ENCODE peak calls at places on chromosomes 3 and 15, in six cellular contexts. P is stomach, A is K562, N is right lobe of liver, K is sigmoid colon, G is Peyer's patch. U is an unnamed sample.

GRCh38 chr15:38216763-38217162 is 35.9 kb upstream of the SPRED1 start:
- DNase-seq in P (no peak), A (no peak), N (no peak), K (no peak), G (peak), U (no peak)

GRCh38 chr15:47932829-47933696 is 187.7 kb upstream of the SLC24A5 start:
- DNase-seq in P (no peak), A (no peak), N (no peak), K (no peak), G (no peak), U (no peak)

GRCh38 chr3:100590840-100591147 is 18.6 kb upstream of the ADGRG7 start:
- DNase-seq in P (no peak), A (no peak), N (no peak), K (no peak), G (no peak), U (no peak)

GRCh38 chr3:72102057-72102711 is 317.2 kb upstream of the PROK2 start:
- DNase-seq in P (no peak), A (no peak), N (no peak), K (peak), G (no peak), U (no peak)

GRCh38 chr3:47850803-47851417 is 48.0 kb downstream of the DHX30 start:
- DNase-seq in P (no peak), A (no peak), N (no peak), K (no peak), G (no peak), U (no peak)

GRCh38 chr3:51280171-51280570 is 104.9 kb upstream of the MANF start:
- DNase-seq in P (no peak), A (no peak), N (no peak), K (no peak), G (no peak), U (no peak)

GRCh38 chr3:39810647-39811161 is 1.3 kb downstream of the MYRIP start:
- DNase-seq in P (no peak), A (no peak), N (no peak), K (no peak), G (no peak), U (no peak)

GRCh38 chr15:25989327-25989726 is 126.2 kb upstream of the ATP10A start:
- DNase-seq in P (no peak), A (peak), N (no peak), K (no peak), G (no peak), U (no peak)

GRCh38 chr3:9826815-9827574 is 16.8 kb downstream of the RPUSD3 start:
- DNase-seq in P (no peak), A (no peak), N (no peak), K (peak), G (no peak), U (no peak)

GRCh38 chr15:97995192-97995591 is 34.7 kb downstream of the ARRDC4 start:
- DNase-seq in P (no peak), A (no peak), N (no peak), K (no peak), G (no peak), U (no peak)

GRCh38 chr3:157166115-157166514 is 6.2 kb upstream of the CCNL1 start:
- DNase-seq in P (no peak), A (no peak), N (no peak), K (no peak), G (no peak), U (no peak)

GRCh38 chr15:43975750-43976149 is 148.9 kb downstream of the WDR76 start:
- DNase-seq in P (no peak), A (no peak), N (no peak), K (no peak), G (no peak), U (no peak)

GRCh38 chr3:146709969-146710368 is 104.8 kb upstream of the PLSCR5 start:
- DNase-seq in P (no peak), A (no peak), N (no peak), K (no peak), G (no peak), U (no peak)

GRCh38 chr3:186096295-186096694 is 12.6 kb downstream of the ETV5 start:
- DNase-seq in P (no peak), A (no peak), N (no peak), K (no peak), G (no peak), U (no peak)

GRCh38 chr15:47196057-47196456 is 521.2 kb upstream of the SEMA6D start:
- DNase-seq in P (peak), A (peak), N (peak), K (peak), G (peak), U (peak)

GRCh38 chr3:184149123-184149522 is 6.1 kb upstream of the DVL3 start:
- DNase-seq in P (no peak), A (no peak), N (no peak), K (no peak), G (peak), U (no peak)

GRCh38 chr3:46669191-46669999 is 24.1 kb downstream of the ALS2CL start:
- DNase-seq in P (peak), A (no peak), N (peak), K (peak), G (peak), U (no peak)

GRCh38 chr3:185981621-185982020 is 43.8 kb upstream of the TRA2B start:
- DNase-seq in P (no peak), A (no peak), N (no peak), K (no peak), G (no peak), U (no peak)

GRCh38 chr3:78049501-78049900 is 1009.6 kb downstream of the ROBO2 start:
- DNase-seq in P (no peak), A (no peak), N (no peak), K (no peak), G (no peak), U (no peak)

GRCh38 chr3:179991877-179992276 is 44.9 kb downstream of the PEX5L start:
- DNase-seq in P (no peak), A (no peak), N (no peak), K (no peak), G (no peak), U (no peak)

GRCh38 chr3:179991104-179991503 is 45.6 kb downstream of the PEX5L start:
- DNase-seq in P (no peak), A (no peak), N (no peak), K (no peak), G (no peak), U (no peak)

GRCh38 chr3:180000500-180000899 is 36.2 kb downstream of the PEX5L start:
- DNase-seq in P (no peak), A (no peak), N (no peak), K (no peak), G (no peak), U (no peak)

DNA sequence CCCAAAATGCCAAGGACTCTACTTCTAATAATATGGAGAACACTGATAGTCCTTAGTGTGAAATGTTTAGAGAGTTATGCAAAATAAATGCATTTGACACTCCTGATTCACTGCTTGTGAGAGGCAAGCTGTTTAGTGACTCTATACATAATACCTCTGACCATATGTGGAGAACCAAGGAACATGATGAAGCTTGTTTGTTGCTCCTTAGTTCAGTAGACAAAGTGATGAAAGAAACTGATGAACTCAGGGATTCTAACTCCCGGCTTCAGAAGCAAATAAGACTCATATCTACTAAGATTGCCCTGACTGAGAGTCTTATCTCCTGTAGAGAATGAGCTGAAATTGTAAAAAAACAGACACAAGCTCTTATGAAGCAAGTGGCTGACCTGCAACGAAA is 41.3 kb downstream of the PEX5L start:
- DNase-seq in P (no peak), A (no peak), N (no peak), K (no peak), G (no peak), U (no peak)
- TF ChIP-seq POLR2A in P (no peak), A (no peak), N (no peak), K (no peak), G (no peak), U (no peak)

DNA sequence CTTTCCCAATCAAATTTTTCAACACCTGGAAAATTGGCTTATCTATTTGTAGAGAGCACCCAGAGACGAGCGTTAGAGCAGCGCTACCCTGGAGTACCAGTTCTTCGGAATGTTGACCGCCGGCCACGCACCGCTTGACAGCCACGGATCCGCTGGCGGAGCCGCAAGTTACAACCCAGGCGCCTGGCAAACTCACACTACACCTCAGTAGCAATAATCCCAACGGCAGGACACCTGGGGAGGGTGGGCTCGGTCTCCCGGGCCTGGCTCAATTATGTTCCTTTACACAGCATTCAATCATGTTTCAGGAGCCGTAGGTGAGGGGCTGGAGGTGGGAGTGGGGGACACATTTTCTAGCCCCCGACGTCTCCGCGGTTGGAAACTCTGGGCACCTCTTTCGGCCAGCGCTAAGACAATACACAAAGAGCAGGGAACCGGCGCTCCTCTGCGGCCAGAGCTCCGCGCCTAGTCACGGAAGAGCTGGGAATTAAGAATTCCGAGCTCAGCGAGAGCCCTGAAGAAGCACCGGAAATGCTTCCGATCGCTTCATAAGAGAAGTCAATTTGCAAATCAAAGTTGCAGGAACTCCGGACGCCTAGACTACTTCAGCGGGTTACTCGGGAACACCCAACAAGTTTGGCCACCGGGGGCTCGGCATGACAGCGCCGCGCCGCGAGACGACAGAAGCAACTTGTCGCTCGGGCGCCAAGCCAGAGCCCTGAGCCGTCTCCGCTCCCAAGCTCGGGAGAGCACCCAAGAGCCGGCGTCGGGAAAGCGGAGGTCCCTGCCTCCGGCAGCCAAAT is 1.0 kb downstream of the MB21D2 start:
- DNase-seq in P (peak), A (peak), N (peak), K (peak), G (peak), U (peak)
- TF ChIP-seq POLR2A in P (no peak), A (no peak), N (peak), K (no peak), G (no peak), U (no peak)

DNA sequence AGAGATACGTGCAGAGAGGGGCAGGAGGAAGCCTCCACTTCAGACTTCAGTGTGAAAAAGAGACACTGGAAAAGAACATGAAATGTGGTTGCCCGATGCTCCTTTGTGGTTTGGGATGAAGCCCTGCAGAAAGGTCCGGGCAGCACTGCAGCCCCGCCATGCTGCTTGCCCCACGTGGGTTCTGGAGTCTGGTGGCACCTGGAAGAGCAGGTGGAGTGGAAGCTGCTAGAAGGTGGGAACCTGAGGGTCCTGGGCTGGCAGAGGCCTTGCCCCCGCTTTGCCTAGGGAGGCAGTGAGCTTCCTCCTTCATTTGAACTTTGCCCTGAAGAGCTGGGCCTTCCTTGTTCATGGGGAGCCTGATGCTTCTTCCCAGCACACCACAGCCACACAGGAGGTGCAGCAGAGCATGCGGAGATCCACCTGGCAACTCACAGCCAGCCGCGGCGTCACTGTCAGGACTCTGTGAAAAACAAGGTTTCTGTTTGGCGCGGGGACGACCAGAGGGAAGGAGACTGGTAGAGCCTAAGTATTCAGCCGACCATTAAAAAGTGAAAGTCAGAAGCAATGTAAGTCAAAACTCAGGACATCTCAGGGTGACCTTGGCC is 59.0 kb downstream of the APBA2 start:
- DNase-seq in P (peak), A (no peak), N (no peak), K (peak), G (peak), U (no peak)
- TF ChIP-seq POLR2A in P (no peak), A (no peak), N (no peak), K (no peak), G (no peak), U (no peak)

GRCh38 chr3:29329986-29330514 is 49.2 kb downstream of the RBMS3 start:
- DNase-seq in P (no peak), A (no peak), N (no peak), K (no peak), G (no peak), U (no peak)

GRCh38 chr3:29319262-29319661 is 38.4 kb downstream of the RBMS3 start:
- DNase-seq in P (no peak), A (no peak), N (no peak), K (no peak), G (no peak), U (no peak)

GRCh38 chr3:29322586-29322985 is 41.7 kb downstream of the RBMS3 start:
- DNase-seq in P (no peak), A (no peak), N (no peak), K (no peak), G (no peak), U (no peak)

GRCh38 chr3:29319798-29320197 is 38.9 kb downstream of the RBMS3 start:
- DNase-seq in P (no peak), A (no peak), N (no peak), K (no peak), G (no peak), U (no peak)

GRCh38 chr3:29324180-29324651 is 43.3 kb downstream of the RBMS3 start:
- DNase-seq in P (peak), A (no peak), N (peak), K (peak), G (peak), U (no peak)
- TF ChIP-seq POLR2A in P (no peak), A (no peak), N (no peak), K (no peak), G (no peak), U (no peak)

GRCh38 chr3:141367038-141367730 is 1.1 kb upstream of the ZBTB38 start:
- DNase-seq in P (no peak), A (no peak), N (no peak), K (peak), G (no peak), U (peak)
- TF ChIP-seq POLR2A in P (no peak), A (no peak), N (no peak), K (no peak), G (no peak), U (peak)

DNA sequence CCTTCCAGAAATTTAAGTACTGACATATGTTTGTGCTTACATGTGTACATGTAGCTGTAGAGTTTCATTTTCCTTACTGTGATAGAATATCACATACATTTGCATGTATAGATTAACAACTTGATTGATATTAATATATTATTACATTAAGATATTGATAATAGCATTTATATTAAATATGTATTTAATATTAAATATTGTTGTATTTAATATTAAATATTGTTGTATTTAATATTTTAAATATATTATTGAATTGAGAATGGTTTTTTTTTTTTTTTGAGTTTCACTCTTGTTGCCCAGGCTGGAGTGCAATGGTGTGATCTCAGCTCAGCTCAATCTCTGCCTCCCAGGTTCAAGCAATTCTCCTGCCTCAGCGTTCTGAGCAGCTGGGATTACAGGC is 76.5 kb downstream of the MYH15 start:
- DNase-seq in P (no peak), A (no peak), N (no peak), K (no peak), G (no peak), U (no peak)
- TF ChIP-seq POLR2A in P (no peak), A (no peak), N (no peak), K (no peak), G (no peak), U (no peak)

DNA sequence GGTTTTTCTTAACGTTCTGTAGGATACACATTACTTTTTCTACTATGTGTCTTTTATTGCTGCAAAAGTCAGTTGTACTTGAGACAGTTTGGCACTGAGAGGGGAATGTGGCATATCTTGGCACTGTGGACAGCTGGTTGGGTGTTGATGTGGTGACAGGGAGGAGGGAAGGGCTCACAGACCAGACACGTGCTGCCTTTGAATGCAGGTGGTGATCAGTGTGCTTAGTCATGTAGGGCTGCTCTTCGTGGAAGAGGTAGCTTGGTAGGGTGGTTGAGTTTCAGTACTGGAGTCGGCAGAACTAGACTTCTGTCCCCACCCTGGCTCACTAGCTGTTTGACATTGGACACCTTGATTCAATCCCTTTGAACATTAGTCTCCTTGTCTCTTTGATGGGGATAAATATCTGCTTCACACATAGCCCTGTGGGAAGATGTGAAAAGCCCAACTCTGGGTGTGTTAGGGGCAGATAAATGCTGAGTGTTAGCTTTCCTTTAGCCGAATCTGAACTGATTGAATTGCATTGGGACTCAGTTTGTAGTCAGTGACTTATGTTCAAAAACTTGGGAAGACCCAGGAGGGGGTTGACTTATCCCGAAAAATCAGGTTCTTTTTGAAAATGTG is 108.4 kb downstream of the PTPRG start:
- DNase-seq in P (no peak), A (no peak), N (no peak), K (no peak), G (peak), U (peak)
- TF ChIP-seq POLR2A in P (no peak), A (no peak), N (no peak), K (no peak), G (no peak), U (no peak)

U was measured in H54.